ENCODE peak calls at places on chromosomes 2 and 18, in four cellular contexts. One of them, this sample, is unnamed.

GRCh38 chr2:117603569-117603968 is 210.9 kb upstream of the DDX18 start:
- DNase-seq in fibroblast of mammary gland: no peak
- DNase-seq in cardiac fibroblast: no peak
- DNase-seq in HCT116: no peak
- DNase-seq in this sample: no peak

GRCh38 chr2:232372231-232373208 is 6.0 kb upstream of the ALPP start:
- DNase-seq in fibroblast of mammary gland: peak
- DNase-seq in cardiac fibroblast: peak
- DNase-seq in HCT116: no peak
- DNase-seq in this sample: no peak

GRCh38 chr2:207782238-207783030 is 12.7 kb upstream of the FZD5 start:
- DNase-seq in fibroblast of mammary gland: no peak
- DNase-seq in cardiac fibroblast: no peak
- DNase-seq in HCT116: no peak
- DNase-seq in this sample: no peak

GRCh38 chr18:56294484-56295183 is 343.8 kb downstream of the TXNL1 start:
- DNase-seq in fibroblast of mammary gland: no peak
- DNase-seq in cardiac fibroblast: no peak
- DNase-seq in HCT116: no peak
- DNase-seq in this sample: no peak

GRCh38 chr2:24875272-24875671 is 44.8 kb downstream of the ADCY3 start:
- DNase-seq in fibroblast of mammary gland: peak
- DNase-seq in cardiac fibroblast: peak
- DNase-seq in HCT116: no peak
- DNase-seq in this sample: no peak

GRCh38 chr2:239266779-239267410 is 133.9 kb downstream of the HDAC4 start:
- DNase-seq in fibroblast of mammary gland: no peak
- DNase-seq in cardiac fibroblast: no peak
- DNase-seq in HCT116: no peak
- DNase-seq in this sample: no peak

GRCh38 chr2:38432827-38433606 is 55.9 kb upstream of the ATL2 start:
- DNase-seq in fibroblast of mammary gland: no peak
- DNase-seq in cardiac fibroblast: no peak
- DNase-seq in HCT116: no peak
- DNase-seq in this sample: no peak

GRCh38 chr2:95334916-95335641 is 37.9 kb downstream of the KCNIP3 start:
- DNase-seq in fibroblast of mammary gland: peak
- DNase-seq in cardiac fibroblast: peak
- DNase-seq in HCT116: no peak
- DNase-seq in this sample: no peak

GRCh38 chr2:203582468-203582867 is 47.4 kb upstream of the RAPH1 start:
- DNase-seq in fibroblast of mammary gland: no peak
- DNase-seq in cardiac fibroblast: peak
- DNase-seq in HCT116: no peak
- DNase-seq in this sample: no peak

GRCh38 chr18:68438983-68439382 is 275.9 kb downstream of the TMX3 start:
- DNase-seq in fibroblast of mammary gland: peak
- DNase-seq in cardiac fibroblast: peak
- DNase-seq in HCT116: no peak
- DNase-seq in this sample: no peak

GRCh38 chr2:237932731-237933131 is 34.1 kb upstream of the UBE2F start:
- DNase-seq in fibroblast of mammary gland: peak
- DNase-seq in cardiac fibroblast: peak
- DNase-seq in HCT116: no peak
- DNase-seq in this sample: peak

GRCh38 chr18:43758734-43759133 is 481.4 kb upstream of the SYT4 start:
- DNase-seq in fibroblast of mammary gland: no peak
- DNase-seq in cardiac fibroblast: no peak
- DNase-seq in HCT116: no peak
- DNase-seq in this sample: no peak

GRCh38 chr2:25160376-25160775 is 8.0 kb downstream of the POMC start:
- DNase-seq in fibroblast of mammary gland: no peak
- DNase-seq in cardiac fibroblast: no peak
- DNase-seq in HCT116: no peak
- DNase-seq in this sample: no peak

GRCh38 chr2:36438454-36438977 is 82.9 kb downstream of the CRIM1 start:
- DNase-seq in fibroblast of mammary gland: peak
- DNase-seq in cardiac fibroblast: peak
- DNase-seq in HCT116: peak
- DNase-seq in this sample: peak

GRCh38 chr2:186042207-186043028 is 303.8 kb downstream of the FSIP2 start:
- DNase-seq in fibroblast of mammary gland: no peak
- DNase-seq in cardiac fibroblast: no peak
- DNase-seq in HCT116: no peak
- DNase-seq in this sample: no peak

GRCh38 chr18:26190506-26190905 is 35.7 kb upstream of the TAF4B start:
- DNase-seq in fibroblast of mammary gland: no peak
- DNase-seq in cardiac fibroblast: no peak
- DNase-seq in HCT116: no peak
- DNase-seq in this sample: no peak

GRCh38 chr2:5695641-5696350 is 3.6 kb downstream of the SOX11 start:
- DNase-seq in fibroblast of mammary gland: no peak
- DNase-seq in cardiac fibroblast: peak
- DNase-seq in HCT116: no peak
- DNase-seq in this sample: no peak

GRCh38 chr18:58215005-58215404 is 171.0 kb downstream of the NEDD4L start:
- DNase-seq in fibroblast of mammary gland: no peak
- DNase-seq in cardiac fibroblast: no peak
- DNase-seq in HCT116: no peak
- DNase-seq in this sample: no peak

GRCh38 chr2:689877-690510 is 12.8 kb upstream of the TMEM18 start:
- DNase-seq in fibroblast of mammary gland: no peak
- DNase-seq in cardiac fibroblast: no peak
- DNase-seq in HCT116: no peak
- DNase-seq in this sample: no peak

GRCh38 chr2:181465686-181466375 is 8.6 kb downstream of the ITGA4 start:
- DNase-seq in fibroblast of mammary gland: peak
- DNase-seq in cardiac fibroblast: peak
- DNase-seq in HCT116: no peak
- DNase-seq in this sample: no peak

GRCh38 chr2:240912878-240913809 is 7.0 kb downstream of the CROCC2 start:
- DNase-seq in fibroblast of mammary gland: peak
- DNase-seq in cardiac fibroblast: no peak
- DNase-seq in HCT116: no peak
- DNase-seq in this sample: no peak

GRCh38 chr2:12606472-12607000 is 110.2 kb upstream of the TRIB2 start:
- DNase-seq in fibroblast of mammary gland: peak
- DNase-seq in cardiac fibroblast: peak
- DNase-seq in HCT116: no peak
- DNase-seq in this sample: no peak

GRCh38 chr18:56139792-56140254 is 498.6 kb downstream of the TXNL1 start:
- DNase-seq in fibroblast of mammary gland: peak
- DNase-seq in cardiac fibroblast: peak
- DNase-seq in HCT116: no peak
- DNase-seq in this sample: peak

GRCh38 chr2:9105601-9106337 is 100.8 kb upstream of the ASAP2 start:
- DNase-seq in fibroblast of mammary gland: no peak
- DNase-seq in cardiac fibroblast: no peak
- DNase-seq in HCT116: no peak
- DNase-seq in this sample: no peak

GRCh38 chr2:238024986-238025385 is 35.8 kb upstream of the SCLY start:
- DNase-seq in fibroblast of mammary gland: peak
- DNase-seq in cardiac fibroblast: peak
- DNase-seq in HCT116: no peak
- DNase-seq in this sample: no peak

GRCh38 chr2:106120432-106120831 is 73.7 kb downstream of the UXS1 start:
- DNase-seq in fibroblast of mammary gland: no peak
- DNase-seq in cardiac fibroblast: no peak
- DNase-seq in HCT116: no peak
- DNase-seq in this sample: no peak

GRCh38 chr2:223618172-223619035 is 16.2 kb upstream of the SCG2 start:
- DNase-seq in fibroblast of mammary gland: no peak
- DNase-seq in cardiac fibroblast: no peak
- DNase-seq in HCT116: no peak
- DNase-seq in this sample: no peak

GRCh38 chr2:189580662-189581353 is at the start of gene SLC40A1:
- DNase-seq in fibroblast of mammary gland: peak
- DNase-seq in cardiac fibroblast: peak
- DNase-seq in HCT116: no peak
- DNase-seq in this sample: peak

GRCh38 chr2:73993376-73993775 is 8.7 kb downstream of the TET3 start:
- DNase-seq in fibroblast of mammary gland: no peak
- DNase-seq in cardiac fibroblast: no peak
- DNase-seq in HCT116: no peak
- DNase-seq in this sample: no peak

GRCh38 chr18:49698596-49699025 is 114.7 kb downstream of the ACAA2 start:
- DNase-seq in fibroblast of mammary gland: no peak
- DNase-seq in cardiac fibroblast: no peak
- DNase-seq in HCT116: no peak
- DNase-seq in this sample: no peak

This sample was measured in hepatic stellate cell.